ENCODE peak calls at places on chromosomes 2 and 18, in eight cellular contexts. W is GM12878, Z is gastrocnemius medialis, I is upper lobe of left lung, T is body of pancreas, L is HepG2, X is HCT116, N is IMR-90. Q is an unnamed sample.
A peak's percentile ranks its signal among the peaks of the same experiment; 100 is the strongest.

GRCh38 chr2:162416446-162416845 is 72.5 kb downstream of the GCA start:
- ATAC-seq in X (no peak), T (no peak), I (no peak), N (no peak), Z (no peak), L (no peak), W (no peak), Q (no peak)

GRCh38 chr2:181354626-181355025 is 102.6 kb upstream of the ITGA4 start:
- ATAC-seq in X (no peak), I (no peak), N (peak; percentile 53), T (no peak), L (no peak), Z (no peak), W (peak; percentile 46), Q (no peak)

GRCh38 chr2:45685299-45685698 is 33.8 kb downstream of the PRKCE start:
- ATAC-seq in X (no peak), Z (no peak), L (no peak), W (no peak), T (no peak), I (no peak), N (no peak), Q (no peak)

GRCh38 chr2:130372833-130373807 is 17.3 kb downstream of the PTPN18 start:
- ATAC-seq in Z (no peak), T (no peak), I (peak; percentile 1), N (peak; percentile 3), W (peak; percentile 2), L (no peak), X (peak; percentile 30), Q (no peak)

GRCh38 chr2:108632748-108633147 is 86.5 kb upstream of the RANBP2 start:
- ATAC-seq in L (no peak), T (peak; percentile 26), W (no peak), X (no peak), I (no peak), Z (no peak), N (no peak), Q (no peak)

GRCh38 chr2:140311905-140312304 is 1531.7 kb upstream of the NXPH2 start:
- ATAC-seq in T (no peak), N (no peak), W (no peak), L (no peak), X (no peak), Z (no peak), I (no peak), Q (no peak)

GRCh38 chr2:152241956-152242355 is 66.4 kb upstream of the STAM2 start:
- ATAC-seq in L (no peak), Z (no peak), I (no peak), T (no peak), X (no peak), W (no peak), N (no peak), Q (no peak)

GRCh38 chr2:231299267-231299666 is 96.2 kb upstream of the B3GNT7 start:
- ATAC-seq in N (no peak), I (peak; percentile 4), T (no peak), L (no peak), Z (no peak), X (no peak), W (peak; percentile 74), Q (no peak)

GRCh38 chr2:72961853-72962468 is 44.6 kb downstream of the EMX1 start:
- ATAC-seq in L (no peak), N (no peak), Z (no peak), I (no peak), W (no peak), X (no peak), T (no peak), Q (no peak)

GRCh38 chr18:60162390-60162789 is 210.2 kb downstream of the MC4R start:
- ATAC-seq in I (no peak), W (no peak), T (no peak), X (no peak), N (no peak), Z (no peak), L (no peak), Q (no peak)

GRCh38 chr2:20419007-20419576 is 27.8 kb upstream of the RHOB start:
- ATAC-seq in X (no peak), T (no peak), W (peak; percentile 28), I (peak; percentile 37), N (peak; percentile 64), L (peak; percentile 79), Z (peak; percentile 61), Q (peak; percentile 52)

GRCh38 chr18:45654677-45655076 is 39.4 kb downstream of the SLC14A2 start:
- ATAC-seq in W (no peak), L (no peak), I (no peak), X (no peak), N (no peak), Z (no peak), T (no peak), Q (no peak)

GRCh38 chr2:234075947-234076346 is 25.4 kb downstream of the SPP2 start:
- ATAC-seq in L (peak; percentile 57), T (no peak), W (no peak), X (no peak), I (peak; percentile 60), N (no peak), Z (no peak), Q (no peak)

GRCh38 chr2:162712598-162712997 is 126.0 kb downstream of the KCNH7 start:
- ATAC-seq in L (no peak), I (no peak), W (peak; percentile 41), N (no peak), Z (no peak), X (no peak), T (no peak), Q (no peak)

GRCh38 chr18:5469340-5469739 is 74.5 kb downstream of the EPB41L3 start:
- ATAC-seq in T (no peak), L (no peak), Z (no peak), W (no peak), X (no peak), N (no peak), I (no peak), Q (peak; percentile 15)

GRCh38 chr18:49400398-49401072 is 59.9 kb downstream of the DYM start:
- ATAC-seq in T (peak; percentile 62), W (peak; percentile 74), X (no peak), L (peak; percentile 73), I (peak; percentile 82), Z (no peak), N (peak; percentile 90), Q (no peak)

GRCh38 chr2:39411186-39411944 is 25.7 kb downstream of the MAP4K3 start:
- ATAC-seq in L (no peak), N (peak; percentile 79), X (peak; percentile 90), T (no peak), Z (peak; percentile 84), I (no peak), W (peak; percentile 62), Q (no peak)

GRCh38 chr2:233489666-233490065 is 76.9 kb downstream of the USP40 start:
- ATAC-seq in W (no peak), L (no peak), Z (no peak), X (no peak), I (no peak), N (no peak), T (no peak), Q (no peak)

GRCh38 chr2:134300585-134300984 is 46.7 kb downstream of the MGAT5 start:
- ATAC-seq in L (peak; percentile 86), T (no peak), Z (no peak), W (no peak), N (peak; percentile 10), I (no peak), X (no peak), Q (no peak)

GRCh38 chr18:13266208-13267100 is 47.9 kb downstream of the LDLRAD4 start:
- ATAC-seq in L (no peak), I (no peak), N (no peak), X (no peak), W (no peak), T (peak; percentile 31), Z (peak; percentile 48), Q (peak; percentile 37)

GRCh38 chr2:198775737-198776136 is 682.0 kb downstream of the SATB2 start:
- ATAC-seq in W (peak; percentile 37), Z (no peak), N (no peak), T (no peak), L (no peak), X (no peak), I (no peak), Q (no peak)

GRCh38 chr2:152063325-152063924 is 35.4 kb downstream of the CACNB4 start:
- ATAC-seq in N (no peak), Z (no peak), I (peak; percentile 80), W (no peak), T (no peak), X (no peak), L (no peak), Q (no peak)

GRCh38 chr18:54737986-54738385 is 90.3 kb upstream of the RAB27B start:
- ATAC-seq in X (no peak), Z (no peak), N (peak; percentile 18), I (no peak), T (no peak), W (no peak), L (no peak), Q (no peak)

GRCh38 chr18:80119111-80119510 is 10.0 kb downstream of the ADNP2 start:
- ATAC-seq in Z (no peak), T (no peak), I (no peak), X (no peak), L (no peak), N (no peak), W (no peak), Q (no peak)

GRCh38 chr2:137708311-137708710 is 256.0 kb upstream of the HNMT start:
- ATAC-seq in N (no peak), W (no peak), L (no peak), X (no peak), T (no peak), I (no peak), Z (no peak), Q (no peak)

DNA sequence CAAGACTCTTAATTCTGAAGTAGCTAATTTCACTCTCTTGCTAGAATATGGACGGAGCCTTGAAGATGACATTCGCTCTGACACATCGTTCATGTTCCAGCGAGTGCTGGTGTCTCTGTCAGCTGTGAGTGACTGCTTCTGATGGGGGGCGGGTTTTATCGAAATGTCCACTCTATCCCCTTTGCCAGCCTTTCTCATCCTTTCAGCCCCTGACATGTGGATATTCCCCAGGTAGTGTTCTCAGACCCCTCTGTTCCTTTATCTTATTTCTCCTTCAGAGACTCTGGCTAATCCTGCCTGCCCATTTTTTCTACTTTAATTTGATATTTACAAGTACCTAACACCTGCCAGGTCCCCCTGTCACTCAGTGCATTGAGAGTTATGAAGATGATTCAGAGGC is 18.9 kb upstream of the GMCL1 start:
- ATAC-seq in X (no peak), T (no peak), L (no peak), N (no peak), Z (no peak), W (no peak), I (no peak), Q (no peak)
- H3K36me3 ChIP-seq in X (peaks cover 4% of the 10 kb centered on the region), T (peaks cover 28% of the 10 kb centered on the region), L (peaks cover 77% of the 10 kb centered on the region), N (peaks cover 30% of the 10 kb centered on the region), Z (peaks cover 65% of the 10 kb centered on the region), W (peaks cover 20% of the 10 kb centered on the region), I (peaks cover 84% of the 10 kb centered on the region), Q (peaks cover 92% of the 10 kb centered on the region)

GRCh38 chr2:2879776-2880175 is 497.8 kb downstream of the EIPR1 start:
- ATAC-seq in Z (no peak), I (no peak), T (no peak), N (no peak), L (no peak), W (peak; percentile 89), X (no peak), Q (no peak)
- TF ChIP-seq POLR2A in Z (no peak), I (no peak), T (no peak), N (no peak), L (no peak), W (no peak), X (no peak), Q (no peak)

GRCh38 chr2:215382480-215382879 is 53.4 kb downstream of the FN1 start:
- ATAC-seq in W (no peak), L (no peak), I (no peak), X (no peak), N (no peak), Z (no peak), T (no peak), Q (no peak)
- H3K36me3 ChIP-seq in W (no peaks in the 10 kb centered on the region), L (peaks cover 90% of the 10 kb centered on the region), I (peaks cover 70% of the 10 kb centered on the region), X (no peaks in the 10 kb centered on the region), N (peaks cover 72% of the 10 kb centered on the region), Z (peaks cover 4% of the 10 kb centered on the region), T (no peaks in the 10 kb centered on the region), Q (peaks cover 16% of the 10 kb centered on the region)

GRCh38 chr2:223613017-223613950 is 11.1 kb upstream of the SCG2 start:
- ATAC-seq in N (peak; percentile 99), Z (peak; percentile 91), T (peak; percentile 95), X (peak; percentile 97), L (peak; percentile 95), I (peak; percentile 83), W (no peak), Q (peak; percentile 99)
- TF ChIP-seq POLR2A in N (peak; percentile 52), Z (peak; percentile 36), T (peak; percentile 35), X (no peak), L (no peak), I (no peak), W (no peak), Q (no peak)